ENCODE peak calls at places on chromosomes 4 and X, in six cellular contexts. M is EH; J is activated T-cell treated with anti-CD3 and anti-CD28 coated beads, Interleukin-2, amount 50 U/mL, for 72 hours; I is stimulated activated naive B cell treated with anti-CD40 and anti-IgM and Interleukin-4, amounts not matched to agents 10 μg/mL and 1 μg/mL and 100 μg/mL, for 72 hours; G is stimulated activated CD4-positive, alpha-beta T cell treated with anti-CD3 and anti-CD28 coated beads, TNF-alpha, amount 100 ng/mL, for 48 hours; D is choroid plexus epithelial cell. P is an unnamed sample.

GRCh38 chr4:87949961-87950360 is 25.6 kb upstream of the SPP1 start:
- DNase-seq in M (peak; percentile 78), J (no peak), I (no peak), G (no peak), D (peak; percentile 50), P (no peak)

GRCh38 chr4:127000090-127000489 is 632.7 kb upstream of the INTU start:
- DNase-seq in M (peak; percentile 9), J (no peak), I (no peak), G (no peak), D (peak; percentile 27), P (no peak)

GRCh38 chr4:100299019-100299418 is 108.8 kb upstream of the DDIT4L start:
- DNase-seq in M (peak; percentile 93), J (no peak), I (no peak), G (no peak), D (peak; percentile 89), P (no peak)

GRCh38 chr4:181364504-181364903 is 878.7 kb upstream of the TENM3 start:
- DNase-seq in M (peak; percentile 9), J (no peak), I (no peak), G (no peak), D (no peak), P (no peak)

GRCh38 chrX:56343231-56343630 is 111.1 kb downstream of the KLF8 start:
- DNase-seq in M (no peak), J (no peak), I (no peak), G (no peak), D (no peak), P (no peak)

GRCh38 chr4:168569909-168570276 is 73.0 kb downstream of the PALLD start:
- DNase-seq in M (no peak), J (no peak), I (no peak), G (no peak), D (no peak), P (no peak)

GRCh38 chr4:184653650-184654049 is 4.1 kb downstream of the PRIMPOL start:
- DNase-seq in M (peak; percentile 94), J (no peak), I (no peak), G (no peak), D (peak; percentile 78), P (no peak)

GRCh38 chrX:120428309-120428708 is 40.8 kb downstream of the LAMP2 start:
- DNase-seq in M (peak; percentile 34), J (no peak), I (no peak), G (no peak), D (peak; percentile 29), P (no peak)

GRCh38 chr4:94446386-94446785 is 5.4 kb upstream of the PDLIM5 start:
- DNase-seq in M (peak; percentile 96), J (no peak), I (no peak), G (no peak), D (peak; percentile 82), P (no peak)

GRCh38 chrX:46235778-46236177 is 309.4 kb downstream of the ZNF674 start:
- DNase-seq in M (no peak), J (no peak), I (no peak), G (no peak), D (no peak), P (no peak)

GRCh38 chrX:155900765-155901164 is 19.6 kb downstream of the VAMP7 start:
- DNase-seq in M (no peak), J (no peak), I (no peak), G (no peak), D (no peak), P (no peak)

GRCh38 chr4:183438458-183439113 is 5.8 kb upstream of the CDKN2AIP start:
- DNase-seq in M (peak; percentile 70), J (no peak), I (no peak), G (no peak), D (peak; percentile 64), P (no peak)

GRCh38 chr4:151340751-151341385 is 15.5 kb upstream of the SH3D19 start:
- DNase-seq in M (peak; percentile 46), J (no peak), I (no peak), G (no peak), D (peak; percentile 67), P (no peak)

GRCh38 chr4:145098675-145099037 is 545 bp downstream of the ABCE1 start:
- DNase-seq in M (peak; percentile 76), J (peak; percentile 48), I (peak; percentile 36), G (peak; percentile 14), D (peak; percentile 66), P (no peak)

GRCh38 chr4:155405059-155405458 is 28.3 kb upstream of the MAP9 start:
- DNase-seq in M (peak; percentile 21), J (no peak), I (no peak), G (no peak), D (peak; percentile 67), P (no peak)

GRCh38 chr4:41124916-41125548 is 89.3 kb downstream of the APBB2 start:
- DNase-seq in M (peak; percentile 41), J (no peak), I (no peak), G (no peak), D (peak; percentile 29), P (no peak)

GRCh38 chr4:145883173-145883572 is 55.5 kb downstream of the ZNF827 start:
- DNase-seq in M (no peak), J (no peak), I (no peak), G (no peak), D (no peak), P (no peak)

GRCh38 chrX:154019633-154020499 is at the start of gene IRAK1:
- DNase-seq in M (peak; percentile 66), J (peak; percentile 76), I (peak; percentile 43), G (peak; percentile 40), D (peak; percentile 53), P (no peak)

GRCh38 chrX:3697701-3698279 is 15.7 kb downstream of the PRKX start:
- DNase-seq in M (peak; percentile 68), J (no peak), I (no peak), G (no peak), D (peak; percentile 65), P (no peak)